ENCODE peak calls at places on chromosomes 7 and 10, in four cellular contexts. A is lower lobe of right lung, D is left ventricle myocardium inferior, L is neural progenitor cell. T is an unnamed sample.

GRCh38 chr10:96700477-96701099 is 19.7 kb downstream of the PIK3AP1 start:
- DNase-seq in L (no peak), A (peak; percentile 52), D (peak; percentile 21), T (no peak)

GRCh38 chr7:108181073-108181985 is 51.2 kb upstream of the LAMB4 start:
- DNase-seq in L (peak; percentile 51), D (no peak), A (no peak), T (no peak)

GRCh38 chr7:40969641-40970040 is 733.2 kb downstream of the INHBA start:
- DNase-seq in A (no peak), D (no peak), L (no peak), T (no peak)

GRCh38 chr7:98054585-98054984 is 52.1 kb upstream of the LMTK2 start:
- DNase-seq in D (no peak), L (no peak), A (no peak), T (no peak)

GRCh38 chr10:125035136-125035535 is 93.2 kb downstream of the ZRANB1 start:
- DNase-seq in A (no peak), L (no peak), D (no peak), T (peak; percentile 75)

GRCh38 chr7:49788455-49789059 is 15.1 kb downstream of the VWC2 start:
- DNase-seq in A (no peak), L (no peak), D (no peak), T (no peak)

GRCh38 chr10:28638392-28638791 is 38.9 kb upstream of the BAMBI start:
- DNase-seq in A (no peak), D (no peak), L (no peak), T (no peak)

GRCh38 chr10:120403109-120403508 is 53.9 kb upstream of the PLPP4 start:
- DNase-seq in D (no peak), L (no peak), A (no peak), T (no peak)

DNA sequence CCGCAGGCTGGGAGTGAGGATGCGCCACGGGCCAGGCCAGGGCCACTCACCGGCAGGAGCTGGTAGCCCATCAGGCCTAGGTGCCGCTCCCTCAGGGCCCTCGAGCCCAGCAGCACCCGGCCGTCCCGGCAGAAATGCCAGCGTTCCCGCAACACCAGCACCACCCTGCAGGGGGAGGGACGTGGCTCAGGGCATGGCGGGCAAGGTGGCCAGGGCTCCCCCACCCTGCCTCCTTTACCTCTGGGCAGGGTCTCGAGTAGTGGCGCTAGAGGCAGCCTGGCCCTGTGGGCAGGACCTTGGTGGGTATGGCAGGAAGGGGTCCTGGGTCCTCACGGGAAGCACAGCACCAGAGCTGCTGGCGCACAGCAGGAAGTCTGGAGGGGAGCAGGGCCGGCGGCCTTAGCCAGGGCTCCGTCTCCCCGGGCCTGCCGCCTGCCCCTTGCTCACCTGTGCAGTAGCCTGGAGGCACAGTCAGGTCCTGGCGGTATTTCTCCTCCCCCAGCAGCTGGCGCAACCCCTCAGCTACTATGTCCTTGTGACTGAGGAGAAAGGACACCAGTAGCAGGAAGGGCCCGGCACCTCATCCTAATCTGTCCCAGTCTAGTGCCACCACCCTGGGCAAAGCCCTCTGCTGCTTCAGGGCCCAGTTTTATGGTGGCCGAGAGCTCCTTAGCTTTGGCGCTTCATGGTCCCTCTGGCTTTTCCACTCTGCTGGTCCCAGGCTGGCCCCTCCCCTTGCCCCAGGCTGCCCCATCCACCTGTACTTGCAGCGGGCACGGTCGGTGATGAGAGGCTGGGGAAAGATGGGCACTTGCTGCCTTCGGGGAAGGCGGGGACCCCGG is 3.5 kb downstream of the FASTK start:
- DNase-seq in A (no peak), L (peak; percentile 46), D (no peak), T (no peak)
- H3K27ac ChIP-seq in A (no peak overlapping the region), L (no peak overlapping the region), D (peak overlapping the region; percentile 68), T (no peak overlapping the region)

GRCh38 chr7:66754541-66754940 is 14.0 kb downstream of the RABGEF1 start:
- DNase-seq in D (no peak), A (no peak), L (no peak), T (no peak)

GRCh38 chr7:66757939-66758338 is 17.4 kb downstream of the RABGEF1 start:
- DNase-seq in A (no peak), L (no peak), D (no peak), T (no peak)

GRCh38 chr7:66758964-66759628 is 18.6 kb downstream of the RABGEF1 start:
- DNase-seq in A (peak; percentile 67), L (no peak), D (no peak), T (no peak)

GRCh38 chr7:66751945-66752344 is 11.4 kb downstream of the RABGEF1 start:
- DNase-seq in D (no peak), A (no peak), L (no peak), T (no peak)

DNA sequence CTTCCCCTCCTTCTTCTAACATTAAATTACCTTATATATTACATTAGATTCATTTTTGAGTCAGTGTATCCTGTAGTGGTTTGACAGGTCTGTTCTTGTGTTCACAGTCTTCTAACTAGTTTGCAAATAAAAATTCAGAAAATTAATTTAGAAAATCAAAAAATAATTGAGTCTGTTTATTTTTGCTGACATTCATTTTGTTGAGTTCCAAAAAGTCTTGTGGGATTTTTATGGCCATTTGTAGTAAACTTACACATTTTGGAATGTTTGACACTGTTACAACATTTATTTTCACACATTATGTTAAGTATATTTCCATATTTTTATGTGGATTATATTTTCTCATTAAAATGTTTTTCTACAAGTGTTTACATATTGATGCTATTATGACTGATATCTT is 16.3 kb downstream of the RABGEF1 start:
- DNase-seq in L (no peak), D (no peak), A (no peak), T (no peak)
- H3K27ac ChIP-seq in L (no peak overlapping the region), D (no peak overlapping the region), A (no peak overlapping the region), T (no peak overlapping the region)

GRCh38 chr7:24882989-24883631 is 96.9 kb downstream of the OSBPL3 start:
- DNase-seq in D (peak; percentile 69), L (no peak), A (no peak), T (peak; percentile 24)
- H3K27ac ChIP-seq in D (peak overlapping the region; percentile 17), L (no peak overlapping the region), A (no peak overlapping the region), T (no peak overlapping the region)

DNA sequence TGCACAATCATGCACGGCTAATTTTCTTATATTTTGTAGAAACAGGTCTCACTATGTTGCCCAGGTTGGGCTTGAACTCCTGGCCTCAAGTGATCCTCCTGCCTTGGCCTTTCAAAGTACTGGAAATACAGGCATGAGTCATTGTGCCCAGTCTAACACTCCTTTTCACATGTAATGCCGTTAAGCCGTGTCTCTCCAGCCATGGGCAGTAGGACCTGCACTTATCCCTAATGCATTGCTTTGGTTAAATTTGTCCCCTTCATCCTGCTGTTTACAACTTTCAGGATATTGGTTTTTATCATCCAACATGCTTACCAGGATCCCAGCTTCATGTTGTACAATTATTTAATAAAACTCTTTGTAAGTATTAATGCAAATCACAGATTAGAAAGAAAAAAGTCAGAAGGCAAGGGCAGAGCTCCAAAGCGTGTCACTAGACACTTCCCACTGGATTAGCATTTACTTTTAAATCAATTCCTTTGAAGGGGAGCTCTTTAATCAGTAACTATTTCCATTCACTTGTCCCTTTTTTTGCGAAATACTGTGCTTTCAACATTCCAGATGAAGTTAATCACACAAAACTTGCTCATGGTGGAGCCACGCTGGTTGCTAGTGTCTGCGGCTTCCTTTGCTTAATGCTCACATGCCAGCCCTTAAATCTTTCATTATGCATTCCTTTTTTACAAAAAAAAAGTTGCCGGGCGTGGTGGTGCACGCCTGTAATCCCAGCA is 256.0 kb upstream of the AUTS2 start:
- DNase-seq in D (no peak), A (no peak), L (no peak), T (no peak)
- H3K27ac ChIP-seq in D (no peak overlapping the region), A (no peak overlapping the region), L (no peak overlapping the region), T (no peak overlapping the region)

DNA sequence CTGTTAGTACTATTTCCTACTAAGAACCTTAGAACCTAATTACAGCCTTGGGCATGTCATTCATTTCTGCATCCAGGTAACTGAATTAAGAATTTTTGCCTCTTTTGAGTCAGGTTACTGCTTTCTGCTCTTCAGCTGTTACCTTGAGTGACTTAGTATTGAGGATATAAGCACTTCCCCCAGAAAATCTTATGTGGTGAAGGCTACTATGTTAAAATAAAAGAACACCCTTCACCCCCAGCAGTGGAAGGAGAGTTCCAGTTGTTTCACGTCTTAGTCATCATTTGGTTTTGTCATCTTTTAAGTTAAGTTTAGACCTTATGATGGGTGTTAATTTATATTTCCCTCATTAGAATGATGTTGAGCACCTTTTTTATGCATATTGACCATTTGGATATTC is 82.8 kb downstream of the GLCCI1 start:
- DNase-seq in D (no peak), A (no peak), L (no peak), T (no peak)
- H3K27ac ChIP-seq in D (no peak overlapping the region), A (no peak overlapping the region), L (no peak overlapping the region), T (no peak overlapping the region)

GRCh38 chr10:129950651-129951050 is 13.4 kb downstream of the EBF3 start:
- DNase-seq in D (no peak), L (no peak), A (no peak), T (no peak)

GRCh38 chr10:129951251-129951808 is 12.7 kb downstream of the EBF3 start:
- DNase-seq in L (no peak), D (no peak), A (no peak), T (no peak)

GRCh38 chr10:129951841-129952240 is 12.2 kb downstream of the EBF3 start:
- DNase-seq in A (no peak), D (no peak), L (no peak), T (no peak)

GRCh38 chr10:129946868-129947267 is 17.2 kb downstream of the EBF3 start:
- DNase-seq in L (no peak), D (no peak), A (no peak), T (no peak)

GRCh38 chr10:129949411-129950335 is 14.4 kb downstream of the EBF3 start:
- DNase-seq in A (no peak), D (peak; percentile 83), L (peak; percentile 82), T (no peak)
- H3K27ac ChIP-seq in A (no peak overlapping the region), D (peak overlapping the region; percentile 93), L (no peak overlapping the region), T (no peak overlapping the region)

DNA sequence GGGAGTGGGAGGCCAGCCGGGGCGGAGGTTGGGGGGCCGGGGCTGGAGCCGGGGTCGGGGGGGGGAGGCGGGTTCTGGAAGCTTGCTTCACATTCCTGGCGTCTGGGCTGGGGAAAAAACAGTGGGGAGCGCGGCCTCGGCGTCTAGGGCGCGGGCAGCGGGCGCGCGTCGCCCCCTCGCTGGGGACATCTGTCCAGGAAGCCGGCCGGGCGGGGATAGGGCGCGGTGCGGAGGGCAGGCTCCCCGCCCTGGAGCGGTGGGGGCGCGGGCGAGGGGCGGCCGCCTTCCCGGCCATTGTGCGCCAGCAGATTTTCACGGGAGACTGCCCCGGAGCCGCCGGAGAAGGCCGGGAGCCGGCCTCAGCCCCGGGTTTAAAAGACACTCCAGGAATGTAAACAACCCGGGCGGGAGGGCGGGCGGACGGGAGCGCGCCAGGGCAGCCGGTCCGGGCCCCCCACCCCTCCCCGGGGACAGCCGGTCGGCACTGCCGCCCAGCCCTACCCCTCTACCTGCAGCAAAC is 1.4 kb downstream of the ZMIZ1 start:
- DNase-seq in D (peak; percentile 67), L (peak; percentile 85), A (peak; percentile 75), T (no peak)
- H3K27ac ChIP-seq in D (peak overlapping the region; percentile 99), L (no peak overlapping the region), A (peak overlapping the region; percentile 95), T (peak overlapping the region; percentile 90)

T was measured in epithelial cell of prostate.